ENCODE peak calls at places on chromosomes 6 and 20, in four cellular contexts. O, N, V and B are unnamed samples.

GRCh38 chr6:158591134-158591809 is 31.4 kb downstream of the TMEM181 start:
- DNase-seq in O (no peak), N (no peak), V (no peak), B (no peak)

GRCh38 chr6:6968731-6969552 is 138.8 kb upstream of the RREB1 start:
- DNase-seq in O (no peak), N (no peak), V (no peak), B (no peak)

GRCh38 chr6:140002406-140003022 is 628.1 kb upstream of the CITED2 start:
- DNase-seq in O (no peak), N (peak), V (no peak), B (no peak)

GRCh38 chr6:13183446-13184088 is 144.8 kb downstream of the TBC1D7 start:
- DNase-seq in O (no peak), N (no peak), V (no peak), B (no peak)

GRCh38 chr20:51354769-51355319 is 187.7 kb downstream of the NFATC2 start:
- DNase-seq in O (peak), N (peak), V (no peak), B (no peak)

GRCh38 chr6:21158149-21158548 is 435.4 kb upstream of the SOX4 start:
- DNase-seq in O (peak), N (no peak), V (no peak), B (no peak)

GRCh38 chr6:127342296-127342945 is 988 bp downstream of the ECHDC1 start:
- DNase-seq in O (peak), N (peak), V (no peak), B (peak)

GRCh38 chr6:131600696-131601095 is 27.3 kb downstream of the MED23 start:
- DNase-seq in O (no peak), N (no peak), V (no peak), B (no peak)

GRCh38 chr6:106446287-106446885 is 85.9 kb downstream of the CRYBG1 start:
- DNase-seq in O (no peak), N (peak), V (no peak), B (no peak)

GRCh38 chr6:23174781-23175361 is 605.5 kb downstream of the HDGFL1 start:
- DNase-seq in O (no peak), N (peak), V (no peak), B (no peak)

GRCh38 chr20:57790176-57790575 is 80.4 kb upstream of the PMEPA1 start:
- DNase-seq in O (no peak), N (no peak), V (no peak), B (peak)

GRCh38 chr6:51613558-51613957 is 473.9 kb downstream of the PKHD1 start:
- DNase-seq in O (no peak), N (no peak), V (no peak), B (no peak)

GRCh38 chr6:25389501-25389900 is 110.3 kb downstream of the CARMIL1 start:
- DNase-seq in O (no peak), N (no peak), V (no peak), B (no peak)

GRCh38 chr20:57289401-57290177 is 23.1 kb upstream of the BMP7 start:
- DNase-seq in O (no peak), N (peak), V (no peak), B (no peak)

GRCh38 chr6:7922596-7922995 is 12.0 kb upstream of the TXNDC5 start:
- DNase-seq in O (no peak), N (peak), V (no peak), B (no peak)

GRCh38 chr20:10427060-10427692 is 6.8 kb downstream of the MKKS start:
- DNase-seq in O (peak), N (peak), V (no peak), B (no peak)

GRCh38 chr6:85419046-85419759 is 30.7 kb upstream of the NT5E start:
- DNase-seq in O (no peak), N (no peak), V (no peak), B (no peak)

GRCh38 chr20:496126-496696 is 33.9 kb upstream of the TBC1D20 start:
- DNase-seq in O (no peak), N (peak), V (no peak), B (no peak)

GRCh38 chr20:57695012-57695411 is 14.8 kb downstream of the PMEPA1 start:
- DNase-seq in O (no peak), N (no peak), V (no peak), B (no peak)

GRCh38 chr20:14632906-14633305 is 295.5 kb upstream of the FLRT3 start:
- DNase-seq in O (peak), N (no peak), V (no peak), B (peak)

DNA sequence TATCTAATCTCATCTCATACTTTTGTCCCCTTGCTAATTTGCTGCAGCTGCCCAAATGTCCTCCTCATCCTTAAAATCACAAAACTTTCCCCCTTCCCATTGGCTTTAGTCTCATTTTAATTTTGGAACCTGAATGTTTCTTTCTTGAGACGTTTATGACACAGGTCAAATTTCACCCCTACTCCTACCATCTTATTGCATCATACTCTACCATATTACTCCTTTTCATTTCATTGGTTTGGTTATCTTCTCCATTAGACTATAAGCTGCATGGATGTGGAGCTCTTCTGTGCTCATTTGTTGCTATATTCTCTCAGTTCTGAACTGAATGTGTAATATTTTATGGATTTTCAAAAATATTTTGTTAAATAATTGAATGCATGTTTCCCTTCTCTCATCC is 688.6 kb downstream of the CBLN4 start:
- DNase-seq in O (no peak), N (no peak), V (no peak), B (no peak)
- H4K5ac ChIP-seq in O (no peak), N (no peak), V (no peak), B (no peak)

GRCh38 chr6:39530201-39530759 is 194.9 kb downstream of the KIF6 start:
- DNase-seq in O (peak), N (no peak), V (no peak), B (no peak)
- H2BK5ac ChIP-seq in O (no peak), N (no peak), V (no peak), B (no peak)

GRCh38 chr6:94049001-94049400 is 629.6 kb upstream of the EPHA7 start:
- DNase-seq in O (no peak), N (no peak), V (no peak), B (no peak)

GRCh38 chr6:94041930-94042724 is 622.8 kb upstream of the EPHA7 start:
- DNase-seq in O (peak), N (no peak), V (no peak), B (no peak)

GRCh38 chr6:94050515-94050914 is 631.2 kb upstream of the EPHA7 start:
- DNase-seq in O (no peak), N (no peak), V (no peak), B (no peak)

DNA sequence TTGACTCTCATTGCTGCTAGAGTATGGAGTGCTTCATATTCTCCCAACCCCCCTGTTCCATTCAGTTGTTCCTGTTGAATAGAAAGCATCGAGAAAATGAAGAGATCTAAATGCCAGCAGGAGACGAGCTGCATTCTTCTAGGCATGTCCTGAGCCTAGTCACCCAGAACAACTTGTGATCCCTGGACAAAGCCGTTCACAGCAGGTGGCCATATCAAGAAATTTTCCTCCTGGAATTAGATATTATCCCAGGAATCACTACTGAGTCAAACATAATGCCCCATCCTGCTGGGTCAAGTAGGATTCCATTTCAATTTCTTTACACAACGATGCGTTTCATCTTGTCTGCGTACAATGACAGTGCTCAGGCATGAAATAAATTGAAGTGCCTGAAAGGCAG is 626.1 kb upstream of the EPHA7 start:
- DNase-seq in O (peak), N (no peak), V (no peak), B (no peak)
- H3K9ac ChIP-seq in O (no peak), N (no peak), V (no peak), B (no peak)

DNA sequence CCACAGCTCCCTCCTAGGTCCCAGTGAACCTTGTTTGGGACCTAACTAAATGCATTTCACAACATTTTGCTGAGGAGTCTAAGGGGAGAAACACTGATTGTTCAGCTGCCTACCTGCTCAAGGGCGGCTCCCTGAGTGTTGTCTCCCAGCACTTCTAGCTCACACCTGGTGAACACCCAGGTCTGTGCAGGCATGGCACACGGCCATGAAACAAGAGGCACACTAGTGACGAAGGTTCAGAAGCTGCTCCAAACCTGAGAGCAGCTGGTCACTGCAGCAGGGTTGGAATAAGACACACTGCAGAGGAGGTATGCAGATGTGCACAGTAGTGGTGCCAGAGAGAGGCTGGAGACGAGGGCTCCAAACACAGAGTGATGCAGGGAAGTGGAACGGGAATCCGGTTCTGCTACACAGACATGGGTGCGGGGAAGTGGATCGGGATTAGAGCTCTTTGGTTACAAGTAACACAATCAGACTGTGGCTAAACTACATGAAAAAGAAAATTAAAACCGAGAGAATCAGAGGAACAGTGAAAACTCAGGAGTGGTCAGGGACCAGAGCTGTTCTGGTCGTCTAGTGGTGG is 486.1 kb upstream of the CDH4 start:
- DNase-seq in O (no peak), N (no peak), V (no peak), B (no peak)
- H4K5ac ChIP-seq in O (no peak), N (no peak), V (no peak), B (no peak)

DNA sequence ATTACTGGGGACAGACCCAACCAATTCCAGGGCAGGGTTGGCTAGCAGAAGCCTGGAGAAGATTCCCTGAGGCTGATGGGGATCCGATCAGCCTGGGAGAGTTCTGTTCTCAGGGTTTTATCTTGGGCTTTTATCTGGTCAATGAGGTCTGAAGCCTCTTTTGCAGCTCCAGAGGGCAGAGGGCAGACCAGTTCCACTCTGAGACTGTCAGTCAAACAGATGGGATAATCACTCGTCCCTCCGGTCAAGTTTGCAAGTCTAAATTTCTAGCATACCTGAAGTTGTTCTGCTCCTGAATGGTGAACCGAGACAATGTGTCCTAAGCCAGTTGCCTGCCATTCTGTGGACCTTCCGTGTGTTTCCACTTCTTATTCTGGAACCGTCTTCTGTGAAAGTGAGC is 3.0 kb upstream of the MAS1 start:
- DNase-seq in O (no peak), N (no peak), V (no peak), B (no peak)
- H2BK5ac ChIP-seq in O (no peak), N (no peak), V (no peak), B (no peak)

DNA sequence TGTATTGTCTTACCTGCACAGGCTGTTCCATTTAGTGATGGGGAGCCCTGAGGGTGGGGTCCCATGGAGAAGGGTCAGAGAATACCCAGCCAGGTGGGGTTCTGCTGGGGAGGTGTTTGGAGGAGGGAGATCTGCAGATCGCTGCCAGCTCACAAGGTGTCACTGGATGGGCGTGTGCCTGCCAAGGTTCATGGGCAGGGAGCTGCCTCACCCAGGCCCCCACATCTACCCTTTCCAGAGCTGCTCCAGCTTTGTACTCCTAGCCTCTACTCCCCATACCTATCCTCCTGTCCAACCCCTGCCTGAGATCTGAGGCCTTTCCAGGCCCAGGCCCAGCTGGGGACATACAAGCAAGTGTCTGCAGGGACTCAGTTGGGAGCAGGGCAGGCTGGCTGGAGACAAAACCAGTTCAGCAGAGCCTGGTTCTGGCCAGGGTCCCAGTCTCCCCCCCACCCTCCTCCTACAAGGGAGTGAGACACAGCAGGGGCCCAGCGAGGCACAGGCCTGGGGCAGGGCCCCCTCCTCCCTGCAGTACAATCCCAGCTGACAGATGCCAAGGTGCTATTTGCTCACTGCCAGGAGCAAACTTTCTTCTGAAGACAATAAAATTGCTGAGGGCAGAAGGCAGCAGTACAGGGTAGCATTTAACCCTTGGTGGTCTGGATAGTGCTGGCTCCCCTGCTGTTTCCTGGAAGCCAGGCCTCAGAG is 19.7 kb downstream of the SPDEF start:
- DNase-seq in O (no peak), N (no peak), V (no peak), B (no peak)
- H3K9ac ChIP-seq in O (no peak), N (no peak), V (no peak), B (no peak)

GRCh38 chr20:17809714-17810631 is 110.2 kb downstream of the BANF2 start:
- DNase-seq in O (peak), N (peak), V (no peak), B (no peak)

GRCh38 chr20:17807670-17808069 is 107.9 kb downstream of the BANF2 start:
- DNase-seq in O (peak), N (peak), V (no peak), B (no peak)

GRCh38 chr20:17808782-17809181 is 109.0 kb downstream of the BANF2 start:
- DNase-seq in O (no peak), N (no peak), V (no peak), B (no peak)

GRCh38 chr20:17806739-17807441 is 107.1 kb downstream of the BANF2 start:
- DNase-seq in O (peak), N (peak), V (no peak), B (peak)

GRCh38 chr20:17808357-17808756 is 108.6 kb downstream of the BANF2 start:
- DNase-seq in O (no peak), N (peak), V (no peak), B (no peak)
- H4K5ac ChIP-seq in O (no peak), N (peak), V (no peak), B (no peak)